ENCODE peak calls at places on chromosomes 16 and 17, in four cellular contexts. Y is stimulated activated CD4-positive, alpha-beta T cell treated with anti-CD3 and anti-CD28 coated beads, Interleukin-4, amount 100 ng/mL, for 1 hour; Z is mucosa of descending colon; W is A549. O is an unnamed sample.

GRCh38 chr16:87352818-87353217 is 30.8 kb downstream of the FBXO31 start:
- DNase-seq in Y (no peak), W (no peak), Z (no peak), O (no peak)

GRCh38 chr16:68384293-68385255 is 63.7 kb downstream of the SMPD3 start:
- DNase-seq in Y (no peak), W (no peak), Z (no peak), O (peak)

GRCh38 chr17:81486174-81486810 is 26.3 kb downstream of the ACTG1 start:
- DNase-seq in Z (no peak), W (no peak), Y (no peak), O (no peak)

GRCh38 chr17:61407211-61407911 is 7.7 kb downstream of the TBX2 start:
- DNase-seq in Y (no peak), Z (no peak), W (no peak), O (no peak)

GRCh38 chr16:86459266-86459665 is 51.1 kb upstream of the FOXF1 start:
- DNase-seq in W (no peak), Y (no peak), Z (no peak), O (no peak)

GRCh38 chr16:79093554-79093967 is 507.0 kb downstream of the MAF start:
- DNase-seq in Y (peak), Z (peak), W (no peak), O (no peak)

GRCh38 chr16:17334096-17334495 is 136.7 kb downstream of the XYLT1 start:
- DNase-seq in Y (no peak), W (no peak), Z (no peak), O (no peak)

GRCh38 chr17:5780476-5780875 is 196.2 kb upstream of the NLRP1 start:
- DNase-seq in W (no peak), Y (no peak), Z (no peak), O (no peak)

GRCh38 chr16:17776888-17777287 is 306.1 kb upstream of the XYLT1 start:
- DNase-seq in W (no peak), Z (no peak), Y (no peak), O (no peak)

GRCh38 chr16:49472598-49472997 is 99.0 kb downstream of the C16orf78 start:
- DNase-seq in Z (no peak), W (no peak), Y (no peak), O (no peak)

GRCh38 chr16:72847187-72848044 is 200.5 kb downstream of the ZFHX3 start:
- DNase-seq in Z (peak), W (peak), Y (no peak), O (peak)

GRCh38 chr17:63426917-63427308 is 19.2 kb downstream of the CYB561 start:
- DNase-seq in W (no peak), Z (no peak), Y (no peak), O (no peak)

GRCh38 chr17:7207120-7208001 is 12.3 kb downstream of the DLG4 start:
- DNase-seq in W (no peak), Y (no peak), Z (no peak), O (no peak)

GRCh38 chr17:50534222-50534978 is 1.9 kb downstream of the EPN3 start:
- DNase-seq in W (peak), Z (peak), Y (peak), O (no peak)

GRCh38 chr17:83058478-83059167 is 20.8 kb upstream of the METRNL start:
- DNase-seq in W (no peak), Y (no peak), Z (no peak), O (no peak)

GRCh38 chr16:23502466-23502865 is 7.8 kb downstream of the GGA2 start:
- DNase-seq in Z (no peak), W (no peak), Y (no peak), O (no peak)

GRCh38 chr16:66984902-66985311 is 3.5 kb upstream of the CES4A start:
- DNase-seq in Z (no peak), W (no peak), Y (peak), O (no peak)

GRCh38 chr17:57619061-57619937 is 125.8 kb downstream of the CCDC182 start:
- DNase-seq in Z (no peak), W (no peak), Y (no peak), O (no peak)

GRCh38 chr17:21689604-21690003 is 2.7 kb upstream of the KCNJ18 start:
- DNase-seq in Y (no peak), Z (peak), W (peak), O (no peak)

GRCh38 chr17:41593306-41594095 is 6.8 kb upstream of the KRT14 start:
- DNase-seq in Y (no peak), W (no peak), Z (no peak), O (no peak)

GRCh38 chr16:84454611-84455010 is 49.8 kb downstream of the MEAK7 start:
- DNase-seq in W (no peak), Y (no peak), Z (no peak), O (no peak)

GRCh38 chr17:77847211-77848085 is 111.1 kb upstream of the TNRC6C start:
- DNase-seq in Z (no peak), W (no peak), Y (no peak), O (no peak)

GRCh38 chr17:47720754-47721533 is 12.1 kb upstream of the TBX21 start:
- DNase-seq in Y (peak), Z (no peak), W (no peak), O (no peak)

GRCh38 chr16:77993111-77993571 is 29.2 kb upstream of the CLEC3A start:
- DNase-seq in W (no peak), Y (no peak), Z (peak), O (no peak)

GRCh38 chr16:9706217-9706616 is 476.0 kb downstream of the GRIN2A start:
- DNase-seq in Z (no peak), Y (no peak), W (no peak), O (no peak)

GRCh38 chr16:25005445-25006306 is 9.5 kb downstream of the ARHGAP17 start:
- DNase-seq in Y (no peak), Z (no peak), W (no peak), O (no peak)

GRCh38 chr17:41654134-41654907 is 29.9 kb upstream of the KRT17 start:
- DNase-seq in Y (no peak), Z (peak), W (peak), O (no peak)

GRCh38 chr17:3683054-3683511 is 12.9 kb downstream of the P2RX5 start:
- DNase-seq in Y (peak), W (peak), Z (peak), O (no peak)

GRCh38 chr16:67149276-67150057 is 1.3 kb downstream of the B3GNT9 start:
- DNase-seq in W (no peak), Y (no peak), Z (no peak), O (no peak)

GRCh38 chr17:69757794-69758430 is 317.1 kb upstream of the KCNJ16 start:
- DNase-seq in Z (no peak), W (no peak), Y (no peak), O (no peak)